ENCODE peak calls at places on chromosomes 11 and 22, in ten cellular contexts. One of them, this sample, is unnamed.

GRCh38 chr11:110565690-110566336 is 136.1 kb downstream of the FDX1 start:
- DNase-seq in NCI-H460: no peak
- DNase-seq in AG09309: no peak
- DNase-seq in iPS-NIHi11: no peak
- DNase-seq in AG20443: no peak
- DNase-seq in midbrain: no peak
- DNase-seq in uterus: no peak
- DNase-seq in upper lobe of right lung: peak; percentile 70
- DNase-seq in NCI-H510A treated with DMSO at 0.1 percent for 48 hours: peak; percentile 17
- DNase-seq in naive thymus-derived CD8-positive, alpha-beta T cell: no peak
- DNase-seq in this sample: no peak

GRCh38 chr11:126596474-126596873 is 241.0 kb downstream of the ST3GAL4 start:
- DNase-seq in NCI-H460: no peak
- DNase-seq in AG09309: no peak
- DNase-seq in iPS-NIHi11: no peak
- DNase-seq in AG20443: no peak
- DNase-seq in midbrain: no peak
- DNase-seq in uterus: no peak
- DNase-seq in upper lobe of right lung: no peak
- DNase-seq in NCI-H510A treated with DMSO at 0.1 percent for 48 hours: no peak
- DNase-seq in naive thymus-derived CD8-positive, alpha-beta T cell: no peak
- DNase-seq in this sample: no peak

GRCh38 chr11:59560290-59560701 is 49.0 kb downstream of the OR4D9 start:
- DNase-seq in NCI-H460: peak; percentile 69
- DNase-seq in AG09309: no peak
- DNase-seq in iPS-NIHi11: peak; percentile 55
- DNase-seq in AG20443: peak; percentile 25
- DNase-seq in midbrain: peak; percentile 78
- DNase-seq in uterus: peak; percentile 60
- DNase-seq in upper lobe of right lung: no peak
- DNase-seq in NCI-H510A treated with DMSO at 0.1 percent for 48 hours: peak; percentile 78
- DNase-seq in naive thymus-derived CD8-positive, alpha-beta T cell: peak; percentile 80
- DNase-seq in this sample: peak; percentile 88

GRCh38 chr11:11400635-11401232 is 47.7 kb upstream of the CSNK2A3 start:
- DNase-seq in NCI-H460: peak; percentile 3
- DNase-seq in AG09309: no peak
- DNase-seq in iPS-NIHi11: peak; percentile 65
- DNase-seq in AG20443: no peak
- DNase-seq in midbrain: no peak
- DNase-seq in uterus: no peak
- DNase-seq in upper lobe of right lung: no peak
- DNase-seq in NCI-H510A treated with DMSO at 0.1 percent for 48 hours: no peak
- DNase-seq in naive thymus-derived CD8-positive, alpha-beta T cell: no peak
- DNase-seq in this sample: no peak

GRCh38 chr11:20616908-20617307 is 17.5 kb downstream of the SLC6A5 start:
- DNase-seq in NCI-H460: no peak
- DNase-seq in AG09309: no peak
- DNase-seq in iPS-NIHi11: no peak
- DNase-seq in AG20443: no peak
- DNase-seq in midbrain: no peak
- DNase-seq in uterus: no peak
- DNase-seq in upper lobe of right lung: no peak
- DNase-seq in NCI-H510A treated with DMSO at 0.1 percent for 48 hours: no peak
- DNase-seq in naive thymus-derived CD8-positive, alpha-beta T cell: no peak
- DNase-seq in this sample: no peak

GRCh38 chr11:447923-448731 is 2.0 kb upstream of the PTDSS2 start:
- DNase-seq in NCI-H460: peak; percentile 86
- DNase-seq in AG09309: peak; percentile 34
- DNase-seq in iPS-NIHi11: peak; percentile 94
- DNase-seq in AG20443: peak; percentile 98
- DNase-seq in midbrain: peak; percentile 94
- DNase-seq in uterus: peak; percentile 94
- DNase-seq in upper lobe of right lung: peak; percentile 98
- DNase-seq in NCI-H510A treated with DMSO at 0.1 percent for 48 hours: peak; percentile 84
- DNase-seq in naive thymus-derived CD8-positive, alpha-beta T cell: peak; percentile 95
- DNase-seq in this sample: peak; percentile 99

GRCh38 chr11:132106336-132106982 is 736.0 kb downstream of the NTM start:
- DNase-seq in NCI-H460: no peak
- DNase-seq in AG09309: no peak
- DNase-seq in iPS-NIHi11: no peak
- DNase-seq in AG20443: no peak
- DNase-seq in midbrain: peak; percentile 14
- DNase-seq in uterus: no peak
- DNase-seq in upper lobe of right lung: no peak
- DNase-seq in NCI-H510A treated with DMSO at 0.1 percent for 48 hours: peak; percentile 43
- DNase-seq in naive thymus-derived CD8-positive, alpha-beta T cell: no peak
- DNase-seq in this sample: no peak

GRCh38 chr22:44445731-44446130 is 52.3 kb downstream of the RTL6 start:
- DNase-seq in NCI-H460: no peak
- DNase-seq in AG09309: no peak
- DNase-seq in iPS-NIHi11: no peak
- DNase-seq in AG20443: no peak
- DNase-seq in midbrain: no peak
- DNase-seq in uterus: no peak
- DNase-seq in upper lobe of right lung: peak; percentile 43
- DNase-seq in NCI-H510A treated with DMSO at 0.1 percent for 48 hours: no peak
- DNase-seq in naive thymus-derived CD8-positive, alpha-beta T cell: no peak
- DNase-seq in this sample: no peak

GRCh38 chr22:48920776-48921241 is 906.9 kb downstream of the BRD1 start:
- DNase-seq in NCI-H460: no peak
- DNase-seq in AG09309: no peak
- DNase-seq in iPS-NIHi11: no peak
- DNase-seq in AG20443: no peak
- DNase-seq in midbrain: peak; percentile 60
- DNase-seq in uterus: no peak
- DNase-seq in upper lobe of right lung: peak; percentile 47
- DNase-seq in NCI-H510A treated with DMSO at 0.1 percent for 48 hours: peak; percentile 6
- DNase-seq in naive thymus-derived CD8-positive, alpha-beta T cell: no peak
- DNase-seq in this sample: no peak

GRCh38 chr11:83174008-83174407 is 17.1 kb downstream of the PCF11 start:
- DNase-seq in NCI-H460: no peak
- DNase-seq in AG09309: no peak
- DNase-seq in iPS-NIHi11: no peak
- DNase-seq in AG20443: no peak
- DNase-seq in midbrain: no peak
- DNase-seq in uterus: no peak
- DNase-seq in upper lobe of right lung: no peak
- DNase-seq in NCI-H510A treated with DMSO at 0.1 percent for 48 hours: no peak
- DNase-seq in naive thymus-derived CD8-positive, alpha-beta T cell: no peak
- DNase-seq in this sample: no peak

GRCh38 chr11:75565221-75565814 is 3.3 kb downstream of the SERPINH1 start:
- DNase-seq in NCI-H460: no peak
- DNase-seq in AG09309: no peak
- DNase-seq in iPS-NIHi11: no peak
- DNase-seq in AG20443: peak; percentile 78
- DNase-seq in midbrain: no peak
- DNase-seq in uterus: peak; percentile 68
- DNase-seq in upper lobe of right lung: no peak
- DNase-seq in NCI-H510A treated with DMSO at 0.1 percent for 48 hours: no peak
- DNase-seq in naive thymus-derived CD8-positive, alpha-beta T cell: no peak
- DNase-seq in this sample: no peak

GRCh38 chr11:45319077-45319476 is 32.9 kb upstream of the SYT13 start:
- DNase-seq in NCI-H460: no peak
- DNase-seq in AG09309: no peak
- DNase-seq in iPS-NIHi11: no peak
- DNase-seq in AG20443: no peak
- DNase-seq in midbrain: no peak
- DNase-seq in uterus: no peak
- DNase-seq in upper lobe of right lung: no peak
- DNase-seq in NCI-H510A treated with DMSO at 0.1 percent for 48 hours: no peak
- DNase-seq in naive thymus-derived CD8-positive, alpha-beta T cell: no peak
- DNase-seq in this sample: no peak

GRCh38 chr11:5336331-5336730 is 7.0 kb downstream of the OR51B5 start:
- DNase-seq in NCI-H460: no peak
- DNase-seq in AG09309: no peak
- DNase-seq in iPS-NIHi11: no peak
- DNase-seq in AG20443: peak; percentile 14
- DNase-seq in midbrain: no peak
- DNase-seq in uterus: no peak
- DNase-seq in upper lobe of right lung: no peak
- DNase-seq in NCI-H510A treated with DMSO at 0.1 percent for 48 hours: no peak
- DNase-seq in naive thymus-derived CD8-positive, alpha-beta T cell: no peak
- DNase-seq in this sample: no peak

This sample was measured in tibial nerve.